ENCODE peak calls at places on chromosomes 13 and 19, in six cellular contexts. V is Calu3, E is HFFc6, Q is stomach, J is spleen, I is NCI-H2081. B is an unnamed sample.

GRCh38 chr19:36488816-36489138 is 584 bp downstream of the ZNF566 start:
- DNase-seq in V (peak; percentile 34), E (no peak), Q (no peak), J (no peak), I (peak; percentile 49), B (no peak)

GRCh38 chr19:8655340-8655709 is 24.9 kb downstream of the NFILZ start:
- DNase-seq in V (no peak), E (no peak), Q (no peak), J (no peak), I (no peak), B (peak; percentile 51)

GRCh38 chr19:7515471-7516226 is at the start of gene ZNF358:
- DNase-seq in V (peak; percentile 60), E (no peak), Q (peak; percentile 78), J (peak; percentile 90), I (peak; percentile 67), B (peak; percentile 87)

GRCh38 chr13:27005556-27005955 is 166.1 kb downstream of the USP12 start:
- DNase-seq in V (no peak), E (no peak), Q (no peak), J (peak; percentile 60), I (peak; percentile 65), B (no peak)

GRCh38 chr19:57587529-57587928 is 3.6 kb downstream of the ZIK1 start:
- DNase-seq in V (no peak), E (peak; percentile 93), Q (no peak), J (no peak), I (no peak), B (no peak)

GRCh38 chr19:45271098-45271497 is 20.0 kb downstream of the MARK4 start:
- DNase-seq in V (no peak), E (no peak), Q (no peak), J (no peak), I (no peak), B (no peak)

GRCh38 chr19:58558623-58559274 is 338 bp upstream of the UBE2M start:
- DNase-seq in V (peak; percentile 100), E (peak; percentile 98), Q (peak; percentile 99), J (peak; percentile 99), I (no peak), B (peak; percentile 100)

GRCh38 chr19:58519355-58520256 is at the start of gene ZBTB45:
- DNase-seq in V (peak; percentile 94), E (peak; percentile 97), Q (peak; percentile 93), J (peak; percentile 97), I (peak; percentile 97), B (peak; percentile 95)

GRCh38 chr13:31781064-31781463 is 41.7 kb downstream of the RXFP2 start:
- DNase-seq in V (no peak), E (no peak), Q (no peak), J (no peak), I (peak; percentile 29), B (no peak)

GRCh38 chr19:16206637-16207036 is 8.9 kb downstream of the AP1M1 start:
- DNase-seq in V (no peak), E (no peak), Q (no peak), J (peak; percentile 19), I (no peak), B (peak; percentile 55)

GRCh38 chr19:44777715-44778347 is at the start of gene CBLC:
- DNase-seq in V (peak; percentile 99), E (no peak), Q (peak; percentile 86), J (no peak), I (peak; percentile 85), B (peak; percentile 89)

GRCh38 chr13:29595380-29596063 is at the start of gene SLC7A1:
- DNase-seq in V (peak; percentile 84), E (peak; percentile 78), Q (peak; percentile 85), J (peak; percentile 95), I (peak; percentile 91), B (peak; percentile 92)

GRCh38 chr13:40490086-40490723 is 176.2 kb downstream of the FOXO1 start:
- DNase-seq in V (peak; percentile 41), E (no peak), Q (peak; percentile 33), J (no peak), I (no peak), B (no peak)

GRCh38 chr13:23695711-23696512 is 125.7 kb downstream of the TNFRSF19 start:
- DNase-seq in V (no peak), E (no peak), Q (no peak), J (peak; percentile 94), I (no peak), B (peak; percentile 73)

GRCh38 chr19:48344892-48345291 is 18.8 kb downstream of the TMEM143 start:
- DNase-seq in V (no peak), E (no peak), Q (no peak), J (no peak), I (no peak), B (no peak)

GRCh38 chr19:19185853-19186728 is 5.9 kb downstream of the BORCS8 start:
- DNase-seq in V (peak; percentile 50), E (peak; percentile 31), Q (peak; percentile 37), J (no peak), I (peak; percentile 64), B (no peak)

GRCh38 chr19:10209305-10209704 is 14.6 kb upstream of the DNMT1 start:
- DNase-seq in V (no peak), E (peak; percentile 33), Q (no peak), J (no peak), I (no peak), B (no peak)

GRCh38 chr13:95115525-95115924 is 185.7 kb downstream of the ABCC4 start:
- DNase-seq in V (no peak), E (no peak), Q (peak; percentile 56), J (no peak), I (peak; percentile 47), B (no peak)

GRCh38 chr13:99527346-99527745 is 26.1 kb downstream of the TM9SF2 start:
- DNase-seq in V (no peak), E (no peak), Q (no peak), J (no peak), I (no peak), B (no peak)

GRCh38 chr13:49323344-49323743 is 75.6 kb downstream of the CDADC1 start:
- DNase-seq in V (no peak), E (no peak), Q (no peak), J (no peak), I (no peak), B (no peak)

GRCh38 chr13:77002590-77003190 is 10.8 kb downstream of the CLN5 start:
- DNase-seq in V (no peak), E (peak; percentile 45), Q (no peak), J (no peak), I (peak; percentile 35), B (no peak)

GRCh38 chr19:29098863-29099481 is 114.0 kb downstream of the UQCRFS1 start:
- DNase-seq in V (peak; percentile 65), E (peak; percentile 84), Q (peak; percentile 31), J (peak; percentile 49), I (no peak), B (peak; percentile 81)

GRCh38 chr19:32349724-32350475 is 4.5 kb downstream of the ZNF507 start:
- DNase-seq in V (peak; percentile 25), E (peak; percentile 12), Q (no peak), J (no peak), I (no peak), B (no peak)

GRCh38 chr19:33156354-33156753 is 24.4 kb downstream of the WDR88 start:
- DNase-seq in V (no peak), E (peak; percentile 50), Q (no peak), J (peak; percentile 0), I (no peak), B (no peak)